ENCODE peak calls at places on chromosome 7, in ten cellular contexts. Y, P, O, M, V, B, E, N, A and T are unnamed samples.

GRCh38 chr7:148472406-148472805 is 118.2 kb upstream of the C7orf33 start:
- DNase-seq in Y (no peak), P (no peak), O (no peak), M (no peak), V (no peak), B (no peak), E (no peak), N (no peak), A (no peak), T (no peak)

GRCh38 chr7:152399344-152399743 is 36.5 kb downstream of the KMT2C start:
- DNase-seq in Y (no peak), P (no peak), O (no peak), M (no peak), V (no peak), B (no peak), E (no peak), N (no peak), A (no peak), T (no peak)

GRCh38 chr7:123463890-123464289 is 70.5 kb downstream of the IQUB start:
- DNase-seq in Y (no peak), P (no peak), O (peak; percentile 5), M (no peak), V (no peak), B (no peak), E (no peak), N (no peak), A (no peak), T (no peak)

GRCh38 chr7:103343758-103344452 is 662 bp downstream of the DNAJC2 start:
- DNase-seq in Y (no peak), P (no peak), O (peak; percentile 46), M (peak; percentile 4), V (peak; percentile 74), B (no peak), E (peak; percentile 16), N (no peak), A (no peak), T (no peak)

GRCh38 chr7:56081626-56082340 is 11.0 kb downstream of the PHKG1 start:
- DNase-seq in Y (no peak), P (no peak), O (no peak), M (no peak), V (no peak), B (no peak), E (peak; percentile 94), N (no peak), A (peak; percentile 80), T (no peak)

GRCh38 chr7:8217200-8218068 is 44.5 kb downstream of the ICA1 start:
- DNase-seq in Y (peak; percentile 42), P (peak; percentile 19), O (peak; percentile 85), M (peak; percentile 62), V (peak; percentile 90), B (no peak), E (no peak), N (no peak), A (no peak), T (no peak)

GRCh38 chr7:874036-874749 is 2.2 kb upstream of the GET4 start:
- DNase-seq in Y (no peak), P (no peak), O (no peak), M (no peak), V (peak; percentile 33), B (no peak), E (no peak), N (no peak), A (no peak), T (no peak)

GRCh38 chr7:20744913-20745587 is 41.6 kb downstream of the SP8 start:
- DNase-seq in Y (no peak), P (no peak), O (peak; percentile 6), M (peak; percentile 1), V (peak; percentile 37), B (no peak), E (no peak), N (no peak), A (no peak), T (no peak)

GRCh38 chr7:1087952-1088920 is at the start of gene GPER1:
- DNase-seq in Y (peak; percentile 39), P (no peak), O (peak; percentile 62), M (no peak), V (peak; percentile 39), B (peak; percentile 83), E (no peak), N (peak; percentile 14), A (peak; percentile 64), T (no peak)

GRCh38 chr7:117019786-117020604 is 66.7 kb downstream of the ST7 start:
- DNase-seq in Y (peak; percentile 63), P (no peak), O (peak; percentile 67), M (peak; percentile 83), V (no peak), B (peak; percentile 73), E (peak; percentile 53), N (peak; percentile 83), A (peak; percentile 54), T (peak; percentile 75)

GRCh38 chr7:70585071-70585470 is 546.9 kb upstream of the GALNT17 start:
- DNase-seq in Y (no peak), P (no peak), O (no peak), M (no peak), V (peak; percentile 11), B (no peak), E (no peak), N (no peak), A (no peak), T (no peak)

GRCh38 chr7:134365341-134366054 is 48.8 kb upstream of the SLC35B4 start:
- DNase-seq in Y (no peak), P (no peak), O (no peak), M (no peak), V (no peak), B (no peak), E (no peak), N (no peak), A (no peak), T (no peak)

GRCh38 chr7:113622796-113623195 is 296.0 kb downstream of the PPP1R3A start:
- DNase-seq in Y (no peak), P (no peak), O (no peak), M (no peak), V (no peak), B (no peak), E (no peak), N (no peak), A (no peak), T (no peak)

GRCh38 chr7:101941481-101942383 is 124.3 kb downstream of the CUX1 start:
- DNase-seq in Y (no peak), P (no peak), O (peak; percentile 54), M (no peak), V (no peak), B (no peak), E (peak; percentile 69), N (no peak), A (no peak), T (no peak)

GRCh38 chr7:150685219-150686029 is at the start of gene GIMAP2:
- DNase-seq in Y (no peak), P (no peak), O (peak; percentile 53), M (no peak), V (peak; percentile 66), B (no peak), E (no peak), N (no peak), A (no peak), T (peak; percentile 43)

GRCh38 chr7:35802649-35803048 is 1.8 kb downstream of the SEPTIN7 start:
- DNase-seq in Y (no peak), P (no peak), O (peak; percentile 21), M (no peak), V (peak; percentile 66), B (no peak), E (no peak), N (no peak), A (no peak), T (no peak)

GRCh38 chr7:115678049-115678982 is 352.2 kb downstream of the TFEC start:
- DNase-seq in Y (no peak), P (no peak), O (no peak), M (peak; percentile 6), V (no peak), B (no peak), E (no peak), N (no peak), A (no peak), T (no peak)

GRCh38 chr7:80748302-80749042 is 110.0 kb downstream of the CD36 start:
- DNase-seq in Y (no peak), P (no peak), O (no peak), M (no peak), V (no peak), B (no peak), E (no peak), N (no peak), A (no peak), T (no peak)

GRCh38 chr7:20906791-20907190 is 120.1 kb upstream of the SP8 start:
- DNase-seq in Y (no peak), P (no peak), O (no peak), M (peak; percentile 74), V (no peak), B (no peak), E (no peak), N (no peak), A (no peak), T (no peak)

GRCh38 chr7:44466300-44467216 is 23.9 kb downstream of the NUDCD3 start:
- DNase-seq in Y (no peak), P (no peak), O (no peak), M (no peak), V (no peak), B (no peak), E (no peak), N (no peak), A (no peak), T (no peak)

GRCh38 chr7:155943251-155943899 is 131.1 kb upstream of the SHH start:
- DNase-seq in Y (no peak), P (no peak), O (no peak), M (no peak), V (no peak), B (no peak), E (no peak), N (no peak), A (no peak), T (no peak)